ENCODE peak calls at places on chromosomes 7 and 10, in ten cellular contexts. K, I, F, S, C, P, M, J, Y and H are unnamed samples. For H3K4me1, the result is how much of the 10 kb centered on the place peaks cover.

GRCh38 chr7:130352335-130353074 is 7.9 kb downstream of the CPA5 start:
- DNase-seq in I (peak), F (no peak), S (peak), K (no peak), J (no peak), P (no peak), Y (no peak), M (peak), C (peak), H (no peak)

GRCh38 chr10:89082086-89082485 is 91.5 kb downstream of the FAS start:
- DNase-seq in S (no peak), C (peak), J (no peak), K (no peak), M (no peak), Y (no peak), F (no peak), I (no peak), P (no peak), H (no peak)

GRCh38 chr7:70325509-70326101 is 727.3 kb downstream of the AUTS2 start:
- DNase-seq in M (peak), P (peak), J (no peak), Y (no peak), C (no peak), K (no peak), F (no peak), I (no peak), S (peak), H (no peak)

GRCh38 chr10:79123547-79123963 is 54.8 kb downstream of the ZMIZ1 start:
- DNase-seq in I (no peak), P (no peak), M (no peak), C (no peak), F (no peak), S (no peak), K (no peak), Y (no peak), J (no peak), H (no peak)

GRCh38 chr7:7562736-7563135 is 3.9 kb upstream of the MIOS start:
- DNase-seq in M (no peak), K (no peak), F (no peak), J (no peak), S (no peak), Y (peak), I (no peak), P (no peak), C (no peak), H (no peak)

GRCh38 chr7:28686418-28686800 is 271.7 kb downstream of the TRIL start:
- DNase-seq in J (no peak), P (no peak), F (no peak), C (peak), Y (no peak), K (no peak), I (peak), S (no peak), M (peak), H (no peak)

GRCh38 chr7:111558948-111559347 is 3.3 kb downstream of the IMMP2L start:
- DNase-seq in S (no peak), M (peak), K (no peak), F (no peak), J (no peak), P (no peak), Y (no peak), I (no peak), C (no peak), H (no peak)

GRCh38 chr7:122535086-122535485 is 163.8 kb downstream of the RNF133 start:
- DNase-seq in J (no peak), K (no peak), M (no peak), I (no peak), S (no peak), F (no peak), P (no peak), C (no peak), Y (no peak), H (no peak)

GRCh38 chr10:47326306-47326926 is 4.2 kb downstream of the GDF2 start:
- DNase-seq in J (no peak), M (no peak), Y (no peak), S (no peak), K (no peak), P (peak), F (peak), C (no peak), I (no peak), H (no peak)

GRCh38 chr7:8433477-8434289 is at the start of gene NXPH1:
- DNase-seq in M (no peak), I (no peak), S (peak), P (peak), Y (no peak), K (no peak), J (no peak), F (no peak), C (peak), H (no peak)

GRCh38 chr7:12386237-12386839 is 17.3 kb downstream of the VWDE start:
- DNase-seq in I (no peak), M (no peak), K (no peak), J (no peak), P (no peak), F (no peak), C (no peak), S (no peak), Y (no peak), H (no peak)

GRCh38 chr10:122281751-122282150 is 10.7 kb downstream of the BTBD16 start:
- DNase-seq in Y (no peak), F (no peak), J (no peak), S (no peak), I (no peak), M (no peak), K (no peak), C (no peak), P (no peak), H (no peak)

GRCh38 chr7:29810813-29811482 is 4.6 kb downstream of the WIPF3 start:
- DNase-seq in K (no peak), F (no peak), Y (no peak), P (no peak), C (no peak), J (no peak), I (no peak), M (no peak), S (no peak), H (no peak)

GRCh38 chr7:20296444-20296843 is 34.3 kb upstream of the ITGB8 start:
- DNase-seq in I (no peak), C (no peak), K (no peak), P (no peak), S (no peak), Y (no peak), F (no peak), J (no peak), M (no peak), H (no peak)

GRCh38 chr7:71229201-71229600 is 97.3 kb downstream of the GALNT17 start:
- DNase-seq in K (no peak), I (no peak), J (no peak), F (no peak), P (no peak), C (no peak), Y (no peak), M (no peak), S (no peak), H (no peak)

GRCh38 chr7:139901411-139901810 is 72.3 kb downstream of the TBXAS1 start:
- DNase-seq in P (no peak), M (no peak), Y (no peak), J (no peak), K (no peak), F (no peak), C (no peak), S (no peak), I (no peak), H (no peak)

GRCh38 chr10:27581225-27581624 is 77.1 kb downstream of the RAB18 start:
- DNase-seq in F (no peak), I (no peak), K (no peak), P (no peak), C (no peak), S (no peak), J (no peak), M (no peak), Y (no peak), H (no peak)

GRCh38 chr10:89785095-89785494 is 83.7 kb downstream of the KIF20B start:
- DNase-seq in J (no peak), I (no peak), K (no peak), F (no peak), C (no peak), Y (no peak), S (no peak), P (peak), M (no peak), H (no peak)

GRCh38 chr7:73612598-73613269 is 11.6 kb downstream of the MLXIPL start:
- DNase-seq in I (no peak), K (no peak), F (peak), J (no peak), Y (peak), M (peak), S (peak), P (peak), C (peak), H (no peak)

GRCh38 chr10:18179901-18180300 is 39.7 kb downstream of the CACNB2 start:
- DNase-seq in C (no peak), K (no peak), S (peak), I (peak), J (no peak), Y (peak), F (no peak), M (peak), P (no peak), H (no peak)

GRCh38 chr10:112695539-112695938 is 248.5 kb downstream of the VTI1A start:
- DNase-seq in P (no peak), J (no peak), K (no peak), I (no peak), Y (no peak), C (no peak), F (no peak), S (no peak), M (no peak), H (no peak)

GRCh38 chr10:59362184-59362966 is at the start of gene FAM13C:
- DNase-seq in Y (peak), I (peak), P (no peak), C (peak), K (no peak), S (peak), F (peak), M (peak), J (no peak), H (no peak)

GRCh38 chr7:92251181-92251580 is 5.4 kb downstream of the ANKIB1 start:
- DNase-seq in Y (no peak), J (no peak), P (no peak), C (no peak), K (no peak), M (no peak), S (no peak), I (no peak), F (no peak), H (no peak)

GRCh38 chr7:54712777-54713176 is 46.2 kb downstream of the SEC61G start:
- DNase-seq in M (no peak), Y (no peak), K (no peak), F (no peak), I (no peak), S (no peak), P (no peak), J (no peak), C (no peak), H (no peak)

GRCh38 chr10:91613411-91614253 is 19.2 kb downstream of the PPP1R3C start:
- DNase-seq in S (peak), M (peak), C (peak), Y (no peak), I (peak), P (no peak), J (peak), F (no peak), K (no peak), H (no peak)

GRCh38 chr7:66250711-66251110 is 45.6 kb downstream of the TPST1 start:
- DNase-seq in F (no peak), K (no peak), S (no peak), M (peak), I (no peak), J (no peak), C (peak), P (no peak), Y (no peak), H (no peak)

GRCh38 chr7:98231489-98232275 is 20.4 kb downstream of the TECPR1 start:
- DNase-seq in C (no peak), F (no peak), M (no peak), K (no peak), S (no peak), I (no peak), J (no peak), Y (no peak), P (peak), H (no peak)

GRCh38 chr10:58967551-58968418 is 208.7 kb upstream of the PHYHIPL start:
- DNase-seq in J (no peak), Y (peak), I (no peak), M (no peak), C (no peak), K (no peak), P (no peak), F (peak), S (no peak), H (no peak)

GRCh38 chr10:46106410-46107255 is 60.6 kb upstream of the MSMB start:
- DNase-seq in J (peak), S (peak), Y (peak), P (peak), F (peak), C (peak), M (peak), K (no peak), I (no peak), H (peak)

GRCh38 chr10:78902815-78903214 is 166.0 kb upstream of the ZMIZ1 start:
- DNase-seq in Y (no peak), J (no peak), F (peak), I (no peak), M (no peak), S (no peak), C (no peak), K (no peak), P (no peak), H (peak)

GRCh38 chr10:5490698-5491464 is 8.5 kb downstream of the CALML5 start:
- DNase-seq in J (no peak), P (no peak), I (no peak), F (no peak), K (no peak), M (no peak), C (no peak), Y (no peak), S (no peak), H (no peak)

GRCh38 chr10:114399576-114399975 is 4.7 kb downstream of the AFAP1L2 start:
- DNase-seq in J (no peak), Y (no peak), I (no peak), M (no peak), F (no peak), K (no peak), S (no peak), P (no peak), C (no peak), H (no peak)
- H3K4me1 ChIP-seq in J (under half), Y (under half), I (under half), M (under half), F (half or more), K (half or more), S (under half), P (under half), C (under half), H (half or more)

DNA sequence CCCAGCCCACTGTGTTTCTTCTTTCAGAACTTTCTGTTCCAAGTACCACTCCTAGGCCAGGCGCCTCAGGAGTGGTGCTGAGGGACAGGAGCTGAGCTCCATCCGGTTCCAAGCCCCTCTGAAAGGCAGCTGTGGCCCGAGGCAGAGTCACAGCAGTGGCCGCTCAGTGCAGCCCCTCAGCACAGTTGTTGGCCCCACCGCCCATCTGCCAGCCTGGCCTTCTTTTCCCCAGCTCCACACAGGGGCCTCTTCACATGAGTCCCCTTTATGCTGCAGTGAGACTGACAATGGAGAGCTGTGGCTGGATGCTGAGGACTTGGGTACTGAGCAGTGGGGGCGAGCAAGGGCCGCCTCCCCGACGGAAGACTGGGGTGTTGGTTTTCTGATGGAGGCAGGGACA is 9.5 kb downstream of the BUD31 start:
- DNase-seq in P (no peak), F (no peak), C (no peak), S (no peak), Y (no peak), K (no peak), J (no peak), I (no peak), M (no peak), H (no peak)
- TF ChIP-seq POLR2A in P (peak), F (no peak), C (no peak), S (no peak), Y (no peak), K (no peak), J (no peak), I (no peak), M (no peak), H (no peak)

GRCh38 chr10:74587109-74587508 is 239.3 kb upstream of the KAT6B start:
- DNase-seq in P (no peak), S (no peak), J (no peak), F (no peak), K (no peak), C (no peak), Y (no peak), M (no peak), I (no peak), H (no peak)

GRCh38 chr10:74586088-74586585 is 240.3 kb upstream of the KAT6B start:
- DNase-seq in Y (peak), F (no peak), C (peak), S (peak), M (peak), K (no peak), P (no peak), I (peak), J (no peak), H (no peak)

GRCh38 chr10:74585231-74586087 is 240.9 kb upstream of the KAT6B start:
- DNase-seq in P (no peak), S (peak), Y (peak), I (no peak), J (no peak), F (no peak), K (no peak), M (peak), C (peak), H (no peak)

GRCh38 chr10:74593470-74593869 is 232.9 kb upstream of the KAT6B start:
- DNase-seq in F (no peak), M (peak), K (no peak), C (no peak), J (no peak), P (no peak), I (no peak), S (no peak), Y (peak), H (no peak)

GRCh38 chr10:74589226-74589673 is 237.2 kb upstream of the KAT6B start:
- DNase-seq in F (peak), M (peak), Y (peak), J (no peak), P (peak), I (peak), S (peak), K (peak), C (peak), H (no peak)
- H3K4me1 ChIP-seq in F (half or more), M (under half), Y (under half), J (under half), P (under half), I (under half), S (under half), K (half or more), C (under half), H (half or more)

DNA sequence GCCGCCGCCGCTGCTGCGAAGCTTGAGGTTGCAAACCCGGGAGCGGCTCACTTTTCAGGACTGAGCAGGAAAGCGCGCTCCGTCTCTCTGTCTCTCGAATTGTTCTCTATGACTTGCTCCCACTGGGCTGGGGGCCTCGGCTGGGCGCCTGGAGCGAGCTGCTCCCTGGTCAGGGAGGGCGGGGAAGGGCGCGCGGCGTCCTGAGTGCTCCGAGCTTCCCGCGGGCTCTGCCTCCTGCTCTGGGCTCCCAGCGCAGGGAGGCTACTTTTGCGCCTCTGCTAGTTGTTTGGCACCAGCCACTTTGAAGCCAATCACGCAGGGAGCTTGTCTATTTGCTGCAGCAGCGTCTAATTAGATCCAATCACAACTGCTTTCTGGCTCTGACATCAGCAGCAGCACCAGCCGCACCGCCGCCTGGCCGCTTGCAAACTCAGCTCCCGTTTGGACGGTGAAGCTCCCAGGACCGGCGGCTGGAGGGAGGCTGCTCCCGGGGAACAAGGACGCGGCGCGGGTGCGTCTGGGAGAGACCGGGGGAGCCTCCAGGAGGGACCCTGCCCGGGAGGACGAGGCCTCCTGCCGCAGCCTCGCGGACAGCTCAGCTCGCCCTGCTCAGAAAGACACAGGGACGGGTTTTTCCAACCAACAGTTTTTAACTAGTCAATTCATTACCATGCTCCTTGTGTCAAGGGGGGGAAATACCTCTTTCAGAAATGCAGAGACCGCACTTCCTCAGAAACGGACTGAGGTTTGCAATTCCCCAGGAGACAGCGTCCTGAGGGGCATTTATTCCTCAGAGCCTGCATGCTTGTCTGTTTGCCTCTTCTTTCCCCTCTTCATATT is at the start of gene ADARB2:
- DNase-seq in I (no peak), Y (peak), F (peak), K (no peak), C (no peak), J (no peak), M (no peak), S (peak), P (no peak), H (no peak)
- TF ChIP-seq POLR2A in I (no peak), Y (no peak), F (no peak), K (peak), C (no peak), J (no peak), M (no peak), S (no peak), P (no peak), H (no peak)

DNA sequence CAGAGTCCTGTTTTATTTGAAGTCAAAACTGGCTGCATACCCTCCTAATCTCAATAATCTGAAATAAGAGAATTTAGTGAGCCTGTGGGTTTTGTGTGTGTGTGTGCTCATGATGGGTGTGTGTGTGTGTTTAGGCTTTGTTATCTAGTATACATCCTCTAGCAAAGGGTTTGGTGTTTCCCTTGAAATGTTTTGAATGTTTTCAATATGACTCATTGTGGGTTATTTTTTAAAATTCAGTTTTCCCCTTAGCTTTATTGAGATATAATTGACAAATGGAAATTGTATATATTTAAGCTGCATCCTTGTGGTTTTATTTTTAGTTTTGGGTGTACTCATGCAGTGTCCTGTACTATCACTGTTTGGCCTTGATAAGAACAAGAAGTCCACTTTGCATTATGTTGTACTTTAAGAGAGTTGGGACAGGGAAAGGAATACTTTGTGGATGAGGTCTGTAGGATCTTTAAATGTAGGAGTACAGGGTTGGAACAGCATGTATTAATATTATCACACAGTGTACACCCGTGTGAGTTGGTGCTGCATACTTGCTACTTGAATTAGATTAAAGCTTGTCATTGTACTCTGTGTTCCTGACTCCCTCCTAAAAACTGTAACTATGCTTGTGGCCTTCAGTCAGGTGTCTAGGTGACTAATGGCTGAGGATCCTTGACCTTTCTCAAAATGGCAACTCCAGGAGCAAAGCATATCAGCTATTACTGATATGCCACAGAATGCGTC is 58.3 kb downstream of the VCL start:
- DNase-seq in S (peak), I (no peak), J (peak), Y (no peak), C (peak), F (no peak), K (no peak), M (peak), P (no peak), H (no peak)
- H3K4me1 ChIP-seq in S (under half), I (under half), J (half or more), Y (under half), C (under half), F (half or more), K (under half), M (under half), P (under half), H (half or more)

DNA sequence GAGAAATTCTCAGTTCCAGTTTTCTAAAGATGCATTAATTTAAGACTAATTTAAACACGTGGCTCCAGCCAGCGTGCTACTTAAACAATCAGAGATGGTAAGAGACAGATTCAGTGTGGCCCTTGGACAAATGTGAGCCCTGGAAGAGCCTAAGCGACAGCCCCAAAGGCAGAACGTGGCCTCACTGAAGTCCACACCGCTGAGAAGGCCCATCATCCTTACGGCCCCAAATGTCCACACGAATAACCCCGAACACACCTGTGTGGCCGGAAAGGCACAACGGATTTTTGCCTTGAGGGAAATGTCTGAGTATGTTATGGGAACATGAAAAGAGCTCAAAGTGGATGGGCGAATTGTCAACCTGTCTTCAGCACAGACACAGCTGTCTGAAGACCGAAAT is 3.2 kb downstream of the COX19 start:
- DNase-seq in P (no peak), I (no peak), F (no peak), S (no peak), K (no peak), J (no peak), C (no peak), M (no peak), Y (no peak), H (no peak)
- TF ChIP-seq POLR2A in P (no peak), I (no peak), F (no peak), S (no peak), K (no peak), J (no peak), C (no peak), M (no peak), Y (no peak), H (no peak)

GRCh38 chr10:129511086-129511485 is 44.0 kb downstream of the MGMT start:
- DNase-seq in P (no peak), F (no peak), K (no peak), S (no peak), C (no peak), M (no peak), J (no peak), I (no peak), Y (no peak), H (peak)
- H3K4me1 ChIP-seq in P (under half), F (under half), K (under half), S (under half), C (under half), M (under half), J (under half), I (under half), Y (under half), H (under half)